ENCODE peak calls at places on chromosomes 5 and 9, in six cellular contexts. X is GM03348; S is hepatic stellate cell; Q is CD8-positive, alpha-beta T cell; D is stimulated activated naive B cell treated with anti-CD40 and anti-IgM and Interleukin-4, amounts not matched to agents 10 μg/mL and 1 μg/mL and 100 μg/mL, for 72 hours; V is RWPE1. L is an unnamed sample.

GRCh38 chr5:33969572-33970452 is 14.7 kb downstream of the SLC45A2 start:
- DNase-seq in D (no peak), X (peak), S (peak), Q (no peak), V (peak), L (peak)

GRCh38 chr9:131781069-131781468 is 41.2 kb upstream of the RAPGEF1 start:
- DNase-seq in S (no peak), V (no peak), X (no peak), D (no peak), Q (no peak), L (no peak)

GRCh38 chr5:115962565-115963402 is 509 bp downstream of the LVRN start:
- DNase-seq in S (peak), Q (no peak), D (no peak), X (peak), V (no peak), L (peak)

GRCh38 chr5:160539431-160539830 is 117.8 kb downstream of the PTTG1 start:
- DNase-seq in Q (no peak), V (no peak), S (no peak), D (peak), X (no peak), L (no peak)

GRCh38 chr5:91928751-91929521 is 545.8 kb upstream of the ARRDC3 start:
- DNase-seq in D (no peak), X (peak), S (peak), Q (no peak), V (peak), L (peak)

GRCh38 chr5:14369780-14370179 is 211.8 kb upstream of the OTULINL start:
- DNase-seq in S (no peak), V (no peak), X (no peak), D (no peak), Q (no peak), L (no peak)

GRCh38 chr9:31790720-31791119 is 593.7 kb upstream of the ACO1 start:
- DNase-seq in X (no peak), Q (no peak), S (no peak), D (no peak), V (no peak), L (no peak)

GRCh38 chr5:119315516-119315949 is 40.3 kb upstream of the TNFAIP8 start:
- DNase-seq in X (peak), V (peak), D (peak), S (no peak), Q (peak), L (peak)

GRCh38 chr9:112180387-112180881 is 5.3 kb upstream of the SUSD1 start:
- DNase-seq in X (no peak), V (no peak), D (no peak), S (no peak), Q (peak), L (no peak)

GRCh38 chr5:141559481-141559880 is 59.3 kb downstream of the DIAPH1 start:
- DNase-seq in D (no peak), X (peak), S (no peak), Q (no peak), V (peak), L (no peak)